ENCODE peak calls at places on chromosomes 7 and 10, in eight cellular contexts. One of them, this sample, is unnamed.

GRCh38 chr7:131533566-131534561 is 22.6 kb downstream of the PODXL start:
- DNase-seq in tibial nerve: no peak
- DNase-seq in spleen: peak; percentile 59
- DNase-seq in adrenal gland: no peak
- DNase-seq in IMR-90: no peak
- DNase-seq in GM12878: no peak
- DNase-seq in ovary: no peak
- DNase-seq in A549: no peak
- DNase-seq in this sample: no peak

GRCh38 chr7:7190142-7190541 is 7.8 kb downstream of the C1GALT1 start:
- DNase-seq in A549: peak; percentile 18
- DNase-seq in tibial nerve: no peak
- DNase-seq in GM12878: no peak
- DNase-seq in spleen: no peak
- DNase-seq in adrenal gland: no peak
- DNase-seq in IMR-90: peak; percentile 74
- DNase-seq in ovary: no peak
- DNase-seq in this sample: no peak

GRCh38 chr10:68492118-68492517 is 20.3 kb upstream of the DNA2 start:
- DNase-seq in A549: no peak
- DNase-seq in GM12878: no peak
- DNase-seq in tibial nerve: no peak
- DNase-seq in ovary: no peak
- DNase-seq in IMR-90: peak; percentile 29
- DNase-seq in adrenal gland: no peak
- DNase-seq in spleen: no peak
- DNase-seq in this sample: no peak

GRCh38 chr7:151425670-151426075 is 14.3 kb downstream of the CRYGN start:
- DNase-seq in A549: peak; percentile 52
- DNase-seq in GM12878: no peak
- DNase-seq in adrenal gland: no peak
- DNase-seq in ovary: peak; percentile 46
- DNase-seq in tibial nerve: no peak
- DNase-seq in IMR-90: peak; percentile 91
- DNase-seq in spleen: peak; percentile 11
- DNase-seq in this sample: no peak

GRCh38 chr7:150732786-150733733 is 4.2 kb upstream of the GIMAP5 start:
- DNase-seq in IMR-90: no peak
- DNase-seq in spleen: no peak
- DNase-seq in A549: no peak
- DNase-seq in adrenal gland: no peak
- DNase-seq in tibial nerve: no peak
- DNase-seq in GM12878: no peak
- DNase-seq in ovary: no peak
- DNase-seq in this sample: no peak

GRCh38 chr10:118332948-118333710 is 9.0 kb downstream of the FAM204A start:
- DNase-seq in tibial nerve: no peak
- DNase-seq in adrenal gland: peak; percentile 21
- DNase-seq in IMR-90: peak; percentile 5
- DNase-seq in GM12878: no peak
- DNase-seq in ovary: no peak
- DNase-seq in A549: no peak
- DNase-seq in spleen: no peak
- DNase-seq in this sample: no peak

GRCh38 chr7:105309235-105310156 is 79.2 kb downstream of the SRPK2 start:
- DNase-seq in GM12878: no peak
- DNase-seq in ovary: no peak
- DNase-seq in A549: no peak
- DNase-seq in adrenal gland: no peak
- DNase-seq in spleen: no peak
- DNase-seq in IMR-90: no peak
- DNase-seq in tibial nerve: no peak
- DNase-seq in this sample: no peak

GRCh38 chr10:101536800-101537199 is 51.3 kb downstream of the POLL start:
- DNase-seq in IMR-90: peak; percentile 27
- DNase-seq in A549: peak; percentile 58
- DNase-seq in GM12878: no peak
- DNase-seq in spleen: no peak
- DNase-seq in adrenal gland: no peak
- DNase-seq in ovary: no peak
- DNase-seq in tibial nerve: no peak
- DNase-seq in this sample: no peak

GRCh38 chr7:20053334-20054104 is 163.7 kb downstream of the MACC1 start:
- DNase-seq in tibial nerve: no peak
- DNase-seq in A549: no peak
- DNase-seq in spleen: no peak
- DNase-seq in ovary: no peak
- DNase-seq in IMR-90: no peak
- DNase-seq in GM12878: no peak
- DNase-seq in adrenal gland: no peak
- DNase-seq in this sample: no peak

GRCh38 chr7:113796557-113796956 is 122.3 kb downstream of the PPP1R3A start:
- DNase-seq in GM12878: no peak
- DNase-seq in adrenal gland: no peak
- DNase-seq in ovary: no peak
- DNase-seq in IMR-90: peak; percentile 92
- DNase-seq in tibial nerve: no peak
- DNase-seq in spleen: no peak
- DNase-seq in A549: no peak
- DNase-seq in this sample: no peak

GRCh38 chr10:36172574-36172973 is 530.5 kb upstream of the FZD8 start:
- DNase-seq in IMR-90: peak; percentile 85
- DNase-seq in A549: no peak
- DNase-seq in ovary: no peak
- DNase-seq in GM12878: no peak
- DNase-seq in adrenal gland: no peak
- DNase-seq in spleen: no peak
- DNase-seq in tibial nerve: no peak
- DNase-seq in this sample: no peak

GRCh38 chr7:157505646-157506045 is 168.8 kb downstream of the DNAJB6 start:
- DNase-seq in A549: no peak
- DNase-seq in spleen: no peak
- DNase-seq in adrenal gland: no peak
- DNase-seq in GM12878: no peak
- DNase-seq in tibial nerve: no peak
- DNase-seq in IMR-90: no peak
- DNase-seq in ovary: no peak
- DNase-seq in this sample: no peak

GRCh38 chr7:157500171-157500960 is 163.6 kb downstream of the DNAJB6 start:
- DNase-seq in adrenal gland: no peak
- DNase-seq in spleen: peak; percentile 70
- DNase-seq in GM12878: no peak
- DNase-seq in IMR-90: no peak
- DNase-seq in ovary: no peak
- DNase-seq in A549: no peak
- DNase-seq in tibial nerve: no peak
- DNase-seq in this sample: no peak

GRCh38 chr7:157502701-157503111 is 165.9 kb downstream of the DNAJB6 start:
- DNase-seq in tibial nerve: no peak
- DNase-seq in spleen: peak; percentile 88
- DNase-seq in ovary: no peak
- DNase-seq in GM12878: no peak
- DNase-seq in adrenal gland: peak; percentile 13
- DNase-seq in A549: no peak
- DNase-seq in IMR-90: no peak
- DNase-seq in this sample: no peak

GRCh38 chr7:157501576-157501975 is 164.8 kb downstream of the DNAJB6 start:
- DNase-seq in adrenal gland: no peak
- DNase-seq in spleen: no peak
- DNase-seq in IMR-90: no peak
- DNase-seq in GM12878: no peak
- DNase-seq in ovary: no peak
- DNase-seq in A549: no peak
- DNase-seq in tibial nerve: no peak
- DNase-seq in this sample: no peak

DNA sequence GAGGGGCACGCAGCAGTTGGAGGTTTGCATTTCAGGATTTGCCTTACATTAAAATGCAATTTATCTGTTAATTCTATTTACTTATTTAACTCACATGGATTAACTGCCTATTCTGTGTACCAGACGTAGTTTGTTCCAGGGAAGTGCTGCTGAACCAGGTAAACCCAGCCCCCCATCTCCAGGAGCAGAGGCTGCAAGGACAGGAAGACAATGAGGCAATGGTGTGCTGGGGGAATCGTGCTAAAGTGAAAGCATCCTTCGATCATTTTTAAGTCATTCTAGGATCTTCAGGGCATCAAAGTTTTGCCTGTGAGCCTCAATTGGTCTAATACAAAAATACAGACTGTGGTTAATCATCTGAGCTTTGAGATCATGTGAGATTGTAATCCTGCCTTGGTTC is 166.4 kb downstream of the DNAJB6 start:
- DNase-seq in A549: no peak
- DNase-seq in tibial nerve: no peak
- DNase-seq in GM12878: no peak
- DNase-seq in spleen: peak; percentile 33
- DNase-seq in IMR-90: no peak
- DNase-seq in adrenal gland: no peak
- DNase-seq in ovary: no peak
- DNase-seq in this sample: no peak
- H3K9me3 ChIP-seq in A549: peaks cover 16% of the 10 kb centered on the region
- H3K9me3 ChIP-seq in tibial nerve: peaks cover 36% of the 10 kb centered on the region
- H3K9me3 ChIP-seq in GM12878: no peaks in the 10 kb centered on the region
- H3K9me3 ChIP-seq in spleen: peaks cover 32% of the 10 kb centered on the region
- H3K9me3 ChIP-seq in IMR-90: peaks cover 29% of the 10 kb centered on the region
- H3K9me3 ChIP-seq in adrenal gland: no peaks in the 10 kb centered on the region
- H3K9me3 ChIP-seq in ovary: no peaks in the 10 kb centered on the region
- H3K9me3 ChIP-seq in this sample: peaks cover 10% of the 10 kb centered on the region

GRCh38 chr7:102155821-102156441 is 130.7 kb upstream of the SH2B2 start:
- DNase-seq in tibial nerve: no peak
- DNase-seq in IMR-90: no peak
- DNase-seq in adrenal gland: peak; percentile 42
- DNase-seq in GM12878: no peak
- DNase-seq in spleen: no peak
- DNase-seq in A549: no peak
- DNase-seq in ovary: peak; percentile 60
- DNase-seq in this sample: no peak

GRCh38 chr7:102154425-102154824 is 132.2 kb upstream of the SH2B2 start:
- DNase-seq in IMR-90: no peak
- DNase-seq in ovary: no peak
- DNase-seq in A549: no peak
- DNase-seq in adrenal gland: no peak
- DNase-seq in tibial nerve: no peak
- DNase-seq in spleen: no peak
- DNase-seq in GM12878: no peak
- DNase-seq in this sample: no peak

GRCh38 chr7:102152672-102153585 is 133.7 kb upstream of the SH2B2 start:
- DNase-seq in adrenal gland: no peak
- DNase-seq in tibial nerve: no peak
- DNase-seq in A549: peak; percentile 94
- DNase-seq in GM12878: no peak
- DNase-seq in IMR-90: peak; percentile 63
- DNase-seq in ovary: no peak
- DNase-seq in spleen: no peak
- DNase-seq in this sample: no peak

GRCh38 chr7:102156867-102157266 is 129.8 kb upstream of the SH2B2 start:
- DNase-seq in adrenal gland: no peak
- DNase-seq in spleen: no peak
- DNase-seq in A549: no peak
- DNase-seq in ovary: no peak
- DNase-seq in IMR-90: no peak
- DNase-seq in tibial nerve: no peak
- DNase-seq in GM12878: no peak
- DNase-seq in this sample: no peak

DNA sequence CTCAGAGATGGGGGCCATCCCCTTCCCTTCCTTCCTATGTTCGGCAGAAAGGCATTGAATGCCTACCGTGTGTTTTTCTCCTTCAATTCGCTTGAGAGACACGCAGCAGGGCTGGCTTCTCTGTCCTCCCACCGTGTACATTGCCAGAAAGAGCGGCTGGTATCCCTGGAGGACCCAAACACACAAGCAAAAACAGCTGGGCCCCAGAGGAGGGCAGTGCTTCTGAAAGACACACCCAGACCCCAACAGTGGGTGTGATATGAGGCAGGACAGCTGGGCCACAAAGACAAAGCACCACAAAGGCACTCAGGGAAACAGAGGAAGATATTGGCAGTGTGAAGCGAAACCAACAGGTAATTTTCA is 133.1 kb upstream of the SH2B2 start:
- DNase-seq in A549: no peak
- DNase-seq in GM12878: no peak
- DNase-seq in IMR-90: no peak
- DNase-seq in spleen: no peak
- DNase-seq in tibial nerve: no peak
- DNase-seq in adrenal gland: no peak
- DNase-seq in ovary: no peak
- DNase-seq in this sample: no peak
- H3K4me3 ChIP-seq in A549: no peak overlapping the region
- H3K4me3 ChIP-seq in GM12878: no peak overlapping the region
- H3K4me3 ChIP-seq in IMR-90: no peak overlapping the region
- H3K4me3 ChIP-seq in spleen: no peak overlapping the region
- H3K4me3 ChIP-seq in tibial nerve: no peak overlapping the region
- H3K4me3 ChIP-seq in adrenal gland: no peak overlapping the region
- H3K4me3 ChIP-seq in ovary: no peak overlapping the region
- H3K4me3 ChIP-seq in this sample: no peak overlapping the region

GRCh38 chr7:43634384-43634783 is 51.5 kb downstream of the STK17A start:
- DNase-seq in tibial nerve: no peak
- DNase-seq in A549: no peak
- DNase-seq in IMR-90: no peak
- DNase-seq in adrenal gland: no peak
- DNase-seq in GM12878: no peak
- DNase-seq in ovary: no peak
- DNase-seq in spleen: no peak
- DNase-seq in this sample: no peak
- TF ChIP-seq POLR2A in tibial nerve: no peak
- TF ChIP-seq POLR2A in A549: no peak
- TF ChIP-seq POLR2A in IMR-90: no peak
- TF ChIP-seq POLR2A in adrenal gland: no peak
- TF ChIP-seq POLR2A in GM12878: peak; percentile 48
- TF ChIP-seq POLR2A in ovary: no peak
- TF ChIP-seq POLR2A in spleen: no peak
- TF ChIP-seq POLR2A in this sample: no peak

GRCh38 chr10:121005948-121006587 is 154.9 kb downstream of the WDR11 start:
- DNase-seq in ovary: no peak
- DNase-seq in adrenal gland: no peak
- DNase-seq in GM12878: no peak
- DNase-seq in IMR-90: no peak
- DNase-seq in spleen: no peak
- DNase-seq in A549: no peak
- DNase-seq in tibial nerve: no peak
- DNase-seq in this sample: no peak

GRCh38 chr10:121002586-121003205 is 151.5 kb downstream of the WDR11 start:
- DNase-seq in ovary: no peak
- DNase-seq in adrenal gland: no peak
- DNase-seq in GM12878: no peak
- DNase-seq in tibial nerve: no peak
- DNase-seq in IMR-90: no peak
- DNase-seq in spleen: no peak
- DNase-seq in A549: no peak
- DNase-seq in this sample: no peak

DNA sequence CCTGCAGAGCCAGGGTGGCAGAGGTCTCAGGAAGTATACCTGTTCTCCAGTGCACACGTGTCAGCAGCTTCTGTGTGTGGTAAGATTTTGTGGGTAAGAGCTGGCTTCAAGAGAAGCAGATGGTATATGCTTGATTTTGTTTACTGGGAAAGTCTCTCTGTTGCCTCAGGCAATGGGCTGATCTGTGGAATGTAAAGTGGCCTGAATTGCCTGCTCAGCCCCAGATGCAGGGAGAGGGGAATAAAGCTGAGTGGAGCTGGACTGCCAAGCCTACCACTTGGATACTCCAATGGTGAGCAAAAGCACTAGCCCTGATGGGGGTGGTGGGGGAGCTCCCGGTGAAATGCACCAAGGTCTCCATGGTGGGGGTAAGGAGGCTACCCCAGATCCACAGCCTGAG is 156.1 kb downstream of the WDR11 start:
- DNase-seq in ovary: no peak
- DNase-seq in A549: no peak
- DNase-seq in adrenal gland: no peak
- DNase-seq in spleen: no peak
- DNase-seq in IMR-90: no peak
- DNase-seq in tibial nerve: no peak
- DNase-seq in GM12878: no peak
- DNase-seq in this sample: no peak
- H3K9me3 ChIP-seq in ovary: no peaks in the 10 kb centered on the region
- H3K9me3 ChIP-seq in A549: peaks cover 13% of the 10 kb centered on the region
- H3K9me3 ChIP-seq in adrenal gland: peaks cover 17% of the 10 kb centered on the region
- H3K9me3 ChIP-seq in spleen: peaks cover 68% of the 10 kb centered on the region
- H3K9me3 ChIP-seq in IMR-90: peaks cover 14% of the 10 kb centered on the region
- H3K9me3 ChIP-seq in tibial nerve: peaks cover 35% of the 10 kb centered on the region
- H3K9me3 ChIP-seq in GM12878: no peaks in the 10 kb centered on the region
- H3K9me3 ChIP-seq in this sample: peaks cover 42% of the 10 kb centered on the region